ENCODE peak calls at places on chromosomes 6 and 20, in ten cellular contexts. C, Z, Q, H, F, D, W, L, V and U are unnamed samples.

GRCh38 chr20:38590682-38591483 is 9.9 kb downstream of the ADIG start:
- DNase-seq in L (no peak), F (peak; percentile 32), Z (no peak), Q (no peak), H (no peak), V (no peak), C (no peak), W (no peak), D (no peak), U (peak; percentile 32)

GRCh38 chr6:65984089-65984488 is 277.1 kb upstream of the EYS start:
- DNase-seq in Q (no peak), F (no peak), D (no peak), H (no peak), L (no peak), C (no peak), Z (no peak), V (no peak), W (no peak), U (no peak)

GRCh38 chr6:14726816-14727493 is 518.9 kb upstream of the JARID2 start:
- DNase-seq in D (peak; percentile 43), H (no peak), W (no peak), F (no peak), C (no peak), V (no peak), Z (no peak), Q (no peak), L (no peak), U (no peak)

GRCh38 chr20:24814556-24815195 is 134.4 kb upstream of the CST7 start:
- DNase-seq in V (no peak), F (no peak), L (no peak), C (no peak), Z (no peak), D (no peak), Q (no peak), W (no peak), H (no peak), U (no peak)

GRCh38 chr6:55943329-55943728 is 67.9 kb upstream of the BMP5 start:
- DNase-seq in W (no peak), L (no peak), C (no peak), D (no peak), F (no peak), Q (no peak), Z (no peak), H (no peak), V (no peak), U (no peak)

GRCh38 chr20:5674176-5674660 is 76.0 kb upstream of the SHLD1 start:
- DNase-seq in D (peak; percentile 57), Q (no peak), H (peak; percentile 12), F (no peak), C (peak; percentile 10), L (no peak), V (peak; percentile 66), W (peak; percentile 16), Z (no peak), U (no peak)

GRCh38 chr20:14245368-14245970 is 91.9 kb downstream of the FLRT3 start:
- DNase-seq in F (no peak), C (no peak), Z (no peak), L (no peak), V (no peak), Q (no peak), W (no peak), D (no peak), H (no peak), U (no peak)

GRCh38 chr6:100160913-100161312 is 166.9 kb upstream of the MCHR2 start:
- DNase-seq in Q (no peak), L (no peak), Z (no peak), D (no peak), H (no peak), F (no peak), W (no peak), V (no peak), C (no peak), U (peak; percentile 50)

GRCh38 chr6:22082278-22082677 is 214.6 kb downstream of the PRL start:
- DNase-seq in W (no peak), Z (peak; percentile 18), L (no peak), Q (no peak), H (no peak), D (no peak), F (no peak), V (no peak), C (no peak), U (no peak)

GRCh38 chr6:99471638-99472037 is 43.6 kb downstream of the USP45 start:
- DNase-seq in V (no peak), C (no peak), L (no peak), Z (peak; percentile 23), H (no peak), Q (no peak), D (no peak), W (no peak), F (peak; percentile 28), U (no peak)

GRCh38 chr6:31769684-31770371 is 7.3 kb downstream of the VWA7 start:
- DNase-seq in W (peak; percentile 88), H (peak; percentile 42), V (peak; percentile 92), C (peak; percentile 85), L (peak; percentile 79), D (peak; percentile 93), F (peak; percentile 56), Q (no peak), Z (peak; percentile 64), U (peak; percentile 98)

GRCh38 chr6:159929819-159930218 is 39.0 kb downstream of the MAS1 start:
- DNase-seq in W (no peak), H (no peak), C (peak; percentile 74), V (no peak), Z (peak; percentile 31), L (no peak), F (no peak), D (peak; percentile 36), Q (no peak), U (no peak)

GRCh38 chr6:53424300-53424699 is 75.5 kb upstream of the ELOVL5 start:
- DNase-seq in L (no peak), F (no peak), Q (no peak), D (no peak), W (peak; percentile 34), H (no peak), V (no peak), Z (no peak), C (no peak), U (no peak)

GRCh38 chr6:72720464-72720863 is 98.6 kb downstream of the KCNQ5 start:
- DNase-seq in V (no peak), H (no peak), Z (no peak), C (no peak), F (no peak), Q (no peak), W (no peak), L (no peak), D (no peak), U (no peak)

GRCh38 chr6:28766426-28766825 is 157.4 kb downstream of the TRIM27 start:
- DNase-seq in W (no peak), V (no peak), Q (no peak), Z (no peak), H (no peak), L (no peak), C (no peak), F (no peak), D (no peak), U (no peak)

GRCh38 chr20:17843246-17844132 is 125.1 kb downstream of the SNX5 start:
- DNase-seq in W (no peak), Q (peak; percentile 69), L (peak; percentile 82), F (no peak), H (peak; percentile 88), C (peak; percentile 17), V (no peak), Z (no peak), D (no peak), U (no peak)

GRCh38 chr6:149196091-149196490 is 121.4 kb upstream of the TAB2 start:
- DNase-seq in W (no peak), C (no peak), Q (no peak), L (no peak), Z (no peak), D (no peak), H (no peak), F (no peak), V (no peak), U (no peak)

GRCh38 chr6:166314454-166314853 is 6.3 kb upstream of the PRR18 start:
- DNase-seq in V (no peak), Q (no peak), F (no peak), L (no peak), D (no peak), Z (no peak), H (no peak), C (no peak), W (no peak), U (no peak)

GRCh38 chr20:3238616-3239025 is 369 bp downstream of the SLC4A11 start:
- DNase-seq in C (peak; percentile 61), H (no peak), L (peak; percentile 58), D (peak; percentile 37), Z (no peak), V (peak; percentile 63), Q (no peak), W (peak; percentile 10), F (peak; percentile 52), U (peak; percentile 91)

GRCh38 chr20:17536944-17537444 is 5.8 kb upstream of the BFSP1 start:
- DNase-seq in Z (peak; percentile 63), C (peak; percentile 69), Q (peak; percentile 82), D (peak; percentile 81), H (peak; percentile 64), F (peak; percentile 69), W (peak; percentile 72), V (peak; percentile 78), L (peak; percentile 68), U (peak; percentile 74)